ENCODE peak calls at places on chromosomes 16 and 17, in ten cellular contexts. G, M, A, U, V, F, K, N, S and Z are unnamed samples.

GRCh38 chr17:81926451-81927144 is 937 bp downstream of the MAFG start:
- DNase-seq in G (peak; percentile 64), M (no peak), A (peak; percentile 57), U (peak; percentile 68), V (peak; percentile 53), F (peak; percentile 86), K (peak; percentile 53), N (no peak), S (peak; percentile 64), Z (peak; percentile 78)

GRCh38 chr16:35391328-35391727 is 1931.9 kb downstream of the TP53TG3F start:
- DNase-seq in G (peak; percentile 42), M (peak; percentile 53), A (peak; percentile 62), U (peak; percentile 32), V (peak; percentile 29), F (peak; percentile 19), K (peak; percentile 7), N (peak; percentile 7), S (peak; percentile 69), Z (peak; percentile 20)

GRCh38 chr17:74964246-74964761 is 8.3 kb downstream of the HID1 start:
- DNase-seq in G (no peak), M (no peak), A (no peak), U (no peak), V (no peak), F (no peak), K (no peak), N (no peak), S (no peak), Z (no peak)

GRCh38 chr16:7651803-7652570 is 319.3 kb downstream of the RBFOX1 start:
- DNase-seq in G (no peak), M (no peak), A (no peak), U (no peak), V (no peak), F (no peak), K (no peak), N (no peak), S (no peak), Z (no peak)

GRCh38 chr16:7689234-7689633 is 356.6 kb downstream of the RBFOX1 start:
- DNase-seq in G (no peak), M (no peak), A (no peak), U (no peak), V (no peak), F (no peak), K (no peak), N (no peak), S (no peak), Z (no peak)

GRCh38 chr16:15897834-15898254 is 9.4 kb upstream of the CEP20 start:
- DNase-seq in G (peak; percentile 65), M (no peak), A (peak; percentile 61), U (no peak), V (peak; percentile 48), F (peak; percentile 29), K (peak; percentile 23), N (peak; percentile 70), S (peak; percentile 91), Z (peak; percentile 82)

GRCh38 chr17:3712811-3713463 is 10.8 kb upstream of the HASPIN start:
- DNase-seq in G (peak; percentile 38), M (no peak), A (no peak), U (no peak), V (no peak), F (no peak), K (no peak), N (no peak), S (peak; percentile 74), Z (no peak)

GRCh38 chr17:74875155-74875969 is 2.6 kb upstream of the FDXR start:
- DNase-seq in G (no peak), M (no peak), A (no peak), U (no peak), V (no peak), F (no peak), K (no peak), N (no peak), S (no peak), Z (no peak)

GRCh38 chr16:19583665-19584300 is 28.3 kb downstream of the VPS35L start:
- DNase-seq in G (peak; percentile 83), M (no peak), A (peak; percentile 71), U (peak; percentile 71), V (peak; percentile 43), F (peak; percentile 69), K (peak; percentile 47), N (no peak), S (peak; percentile 56), Z (peak; percentile 56)

GRCh38 chr17:45363498-45363897 is 46.7 kb upstream of the MAP3K14 start:
- DNase-seq in G (no peak), M (no peak), A (no peak), U (no peak), V (no peak), F (no peak), K (no peak), N (no peak), S (no peak), Z (no peak)

GRCh38 chr17:8223356-8224063 is 13.1 kb upstream of the AURKB start:
- DNase-seq in G (peak; percentile 52), M (peak; percentile 55), A (peak; percentile 49), U (peak; percentile 71), V (no peak), F (no peak), K (peak; percentile 38), N (no peak), S (peak; percentile 90), Z (peak; percentile 58)
- TF ChIP-seq CTCF in G (peak; percentile 41), M (peak; percentile 36), A (no peak), U (peak; percentile 40), V (no peak), F (no peak), K (peak; percentile 27), N (peak; percentile 6), S (peak; percentile 41), Z (peak; percentile 14)

GRCh38 chr17:37519241-37519985 is 29.7 kb downstream of the DUSP14 start:
- DNase-seq in G (peak; percentile 40), M (no peak), A (no peak), U (no peak), V (no peak), F (peak; percentile 24), K (no peak), N (peak; percentile 55), S (no peak), Z (no peak)

GRCh38 chr17:37516131-37516561 is 26.5 kb downstream of the DUSP14 start:
- DNase-seq in G (no peak), M (no peak), A (peak; percentile 48), U (no peak), V (no peak), F (peak; percentile 59), K (no peak), N (no peak), S (no peak), Z (no peak)

GRCh38 chr17:37521821-37522220 is 32.1 kb downstream of the DUSP14 start:
- DNase-seq in G (no peak), M (no peak), A (no peak), U (no peak), V (no peak), F (no peak), K (no peak), N (no peak), S (no peak), Z (no peak)

GRCh38 chr17:37520174-37520573 is 30.5 kb downstream of the DUSP14 start:
- DNase-seq in G (no peak), M (no peak), A (no peak), U (no peak), V (no peak), F (no peak), K (no peak), N (no peak), S (no peak), Z (no peak)

DNA sequence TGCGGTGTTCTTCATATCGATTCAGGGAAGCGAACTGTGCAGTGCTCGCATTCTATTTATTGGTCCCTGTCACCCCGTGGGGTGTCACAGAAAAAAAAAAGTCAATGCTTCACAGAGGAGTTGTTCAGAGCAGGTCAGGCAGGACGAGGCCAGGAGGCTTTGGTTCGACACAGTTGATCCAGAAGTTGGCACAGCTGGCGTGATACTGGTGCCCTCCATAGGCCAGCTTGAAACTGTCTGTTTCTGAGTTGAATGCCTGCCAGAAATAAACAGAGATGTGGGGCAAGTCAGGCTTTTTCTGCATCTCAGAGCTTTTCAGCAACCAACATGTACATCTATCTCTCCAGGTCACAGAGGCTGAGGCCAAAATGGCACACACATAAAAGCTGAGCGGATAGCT is 29.1 kb downstream of the DUSP14 start:
- DNase-seq in G (no peak), M (no peak), A (no peak), U (no peak), V (no peak), F (no peak), K (no peak), N (no peak), S (no peak), Z (peak; percentile 15)
- TF ChIP-seq CTCF in G (no peak), M (no peak), A (peak; percentile 9), U (no peak), V (no peak), F (no peak), K (peak; percentile 2), N (no peak), S (no peak), Z (no peak)

DNA sequence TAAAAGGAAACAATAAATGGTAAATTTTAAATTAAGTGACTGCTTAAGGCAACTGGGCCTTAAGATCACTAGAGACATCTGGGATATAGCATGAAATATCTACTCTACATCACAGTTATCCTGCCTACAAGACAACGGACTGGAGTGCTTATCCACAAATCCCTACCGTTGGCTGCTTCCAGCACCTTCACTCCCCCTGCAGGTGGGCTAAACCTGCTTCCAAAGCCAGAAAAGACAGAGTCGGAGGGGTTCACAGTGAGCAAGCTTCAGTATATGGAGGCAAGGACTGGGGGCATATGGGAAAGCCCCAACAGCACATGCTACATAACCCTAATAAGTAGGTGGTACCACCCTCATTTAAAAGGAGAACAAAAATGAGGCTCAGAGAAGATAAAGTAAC is 45.3 kb downstream of the GRIN2A start:
- DNase-seq in G (no peak), M (no peak), A (no peak), U (no peak), V (no peak), F (no peak), K (no peak), N (no peak), S (no peak), Z (no peak)
- TF ChIP-seq CTCF in G (no peak), M (no peak), A (no peak), U (no peak), V (no peak), F (no peak), K (no peak), N (no peak), S (no peak), Z (no peak)

GRCh38 chr16:79283578-79283977 is 317.0 kb downstream of the MAF start:
- DNase-seq in G (no peak), M (no peak), A (no peak), U (no peak), V (no peak), F (no peak), K (no peak), N (no peak), S (peak; percentile 48), Z (no peak)
- TF ChIP-seq CTCF in G (no peak), M (no peak), A (no peak), U (no peak), V (no peak), F (no peak), K (no peak), N (no peak), S (no peak), Z (no peak)

GRCh38 chr17:11241611-11242226 is 706 bp downstream of the SHISA6 start:
- DNase-seq in G (no peak), M (no peak), A (no peak), U (peak; percentile 38), V (no peak), F (no peak), K (no peak), N (no peak), S (no peak), Z (no peak)
- TF ChIP-seq CTCF in G (no peak), M (no peak), A (no peak), U (no peak), V (no peak), F (no peak), K (no peak), N (no peak), S (no peak), Z (no peak)

GRCh38 chr17:14048169-14048568 is 21.1 kb upstream of the COX10 start:
- DNase-seq in G (no peak), M (no peak), A (no peak), U (peak; percentile 27), V (no peak), F (no peak), K (no peak), N (no peak), S (no peak), Z (peak; percentile 9)
- TF ChIP-seq CTCF in G (peak; percentile 54), M (no peak), A (peak; percentile 38), U (peak; percentile 46), V (peak; percentile 55), F (peak; percentile 35), K (peak; percentile 61), N (peak; percentile 40), S (peak; percentile 26), Z (peak; percentile 40)